ENCODE peak calls at places on chromosomes 11 and 22, in six cellular contexts. A, K, L, V, P and R are unnamed samples.

GRCh38 chr11:13924801-13925327 is 37.7 kb upstream of the SPON1 start:
- DNase-seq in K (no peak), A (no peak), P (no peak), L (no peak), V (no peak), R (no peak)

GRCh38 chr11:116856423-116856822 is 19.0 kb upstream of the APOA1 start:
- DNase-seq in K (no peak), A (no peak), V (no peak), P (no peak), L (no peak), R (no peak)

GRCh38 chr22:23128269-23129108 is 13.3 kb downstream of the RSPH14 start:
- DNase-seq in P (peak), K (peak), L (peak), A (peak), V (peak), R (peak)

GRCh38 chr11:126147268-126148111 is 64.0 kb downstream of the RPUSD4 start:
- DNase-seq in A (no peak), V (peak), K (no peak), L (peak), P (no peak), R (no peak)

GRCh38 chr11:66970808-66971442 is 4.2 kb upstream of the C11orf86 start:
- DNase-seq in P (no peak), L (peak), A (no peak), K (no peak), V (no peak), R (no peak)

GRCh38 chr11:91585035-91585801 is 639.4 kb upstream of the FAT3 start:
- DNase-seq in L (no peak), A (no peak), K (no peak), V (no peak), P (no peak), R (no peak)

GRCh38 chr22:24325105-24325757 is 54.6 kb downstream of the SPECC1L start:
- DNase-seq in K (no peak), V (peak), P (no peak), L (peak), A (no peak), R (no peak)

GRCh38 chr22:33330534-33330933 is 272.4 kb upstream of the SYN3 start:
- DNase-seq in A (no peak), K (no peak), P (no peak), V (peak), L (no peak), R (no peak)

GRCh38 chr11:61092280-61092766 is 10.0 kb upstream of the CD5 start:
- DNase-seq in K (peak), V (no peak), L (no peak), A (no peak), P (no peak), R (peak)

GRCh38 chr11:4748435-4748834 is 21.3 kb downstream of the OR51F1 start:
- DNase-seq in P (no peak), L (no peak), K (no peak), A (no peak), V (no peak), R (no peak)

GRCh38 chr11:113446112-113446511 is 29.1 kb downstream of the DRD2 start:
- DNase-seq in P (no peak), A (no peak), K (no peak), L (no peak), V (no peak), R (no peak)

GRCh38 chr11:11391796-11392195 is 38.7 kb upstream of the CSNK2A3 start:
- DNase-seq in K (no peak), A (no peak), L (peak), V (no peak), P (no peak), R (no peak)
- H3K4me3 ChIP-seq in K (no peak), A (no peak), L (no peak), V (no peak), P (no peak), R (no peak)

DNA sequence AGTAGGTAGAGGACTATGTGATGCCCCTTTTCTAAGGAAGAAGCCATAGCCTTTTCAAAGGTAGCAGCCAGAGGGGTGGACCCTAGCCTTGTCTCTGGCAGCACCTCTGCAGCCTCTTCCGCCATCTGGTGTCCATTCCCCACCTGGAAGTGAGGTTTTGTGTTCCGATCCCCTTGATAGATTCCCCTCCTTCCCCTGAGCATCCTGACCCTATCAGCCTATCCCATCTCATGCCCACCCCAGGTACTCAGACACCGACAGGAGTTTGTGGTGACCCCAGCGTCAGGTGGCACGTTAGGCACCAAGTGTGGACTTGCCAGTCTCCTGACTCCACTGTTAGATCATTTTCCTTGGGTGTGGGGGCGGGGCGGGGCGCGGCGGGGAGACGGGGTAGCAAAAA is 398 bp upstream of the FAM89B start:
- DNase-seq in K (no peak), P (peak), A (peak), V (peak), L (peak), R (no peak)
- H3K27ac ChIP-seq in K (peak), P (peak), A (peak), V (no peak), L (peak), R (peak)

GRCh38 chr22:29073618-29074275 is 912 bp downstream of the KREMEN1 start:
- DNase-seq in L (no peak), A (peak), P (peak), V (peak), K (no peak), R (no peak)
- H3K4me3 ChIP-seq in L (peak), A (peak), P (peak), V (peak), K (peak), R (peak)

GRCh38 chr11:69642913-69643632 is 2.1 kb downstream of the CCND1 start:
- DNase-seq in P (peak), K (peak), A (peak), L (peak), V (peak), R (peak)
- H3K27ac ChIP-seq in P (peak), K (no peak), A (peak), L (peak), V (no peak), R (no peak)

GRCh38 chr11:128497057-128497957 is 90.1 kb downstream of the ETS1 start:
- DNase-seq in L (peak), K (no peak), A (peak), V (no peak), P (no peak), R (no peak)
- H3K4me3 ChIP-seq in L (peak), K (peak), A (no peak), V (no peak), P (no peak), R (peak)

DNA sequence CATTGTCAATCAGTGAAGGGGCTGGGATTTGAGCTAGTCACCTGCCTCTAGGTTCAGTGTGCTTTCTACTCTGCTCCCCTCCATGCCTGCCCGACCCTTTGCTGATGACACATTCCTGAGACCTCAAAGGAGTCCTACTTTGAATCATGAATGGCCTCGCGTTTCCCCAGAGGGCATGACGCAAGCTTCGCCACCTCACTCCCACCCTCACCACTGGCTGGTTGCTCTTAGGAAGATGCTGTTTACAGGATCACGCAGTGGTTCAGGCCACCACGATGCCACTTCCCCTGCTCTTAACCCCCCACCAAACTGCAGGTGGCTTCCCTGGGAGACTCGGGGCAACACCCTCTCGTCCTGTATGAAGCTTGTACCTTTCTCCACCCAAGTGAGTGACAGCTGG is 62.9 kb upstream of the B3GAT1 start:
- DNase-seq in L (no peak), A (no peak), K (no peak), V (no peak), P (no peak), R (no peak)
- H3K27ac ChIP-seq in L (no peak), A (no peak), K (no peak), V (no peak), P (no peak), R (no peak)

DNA sequence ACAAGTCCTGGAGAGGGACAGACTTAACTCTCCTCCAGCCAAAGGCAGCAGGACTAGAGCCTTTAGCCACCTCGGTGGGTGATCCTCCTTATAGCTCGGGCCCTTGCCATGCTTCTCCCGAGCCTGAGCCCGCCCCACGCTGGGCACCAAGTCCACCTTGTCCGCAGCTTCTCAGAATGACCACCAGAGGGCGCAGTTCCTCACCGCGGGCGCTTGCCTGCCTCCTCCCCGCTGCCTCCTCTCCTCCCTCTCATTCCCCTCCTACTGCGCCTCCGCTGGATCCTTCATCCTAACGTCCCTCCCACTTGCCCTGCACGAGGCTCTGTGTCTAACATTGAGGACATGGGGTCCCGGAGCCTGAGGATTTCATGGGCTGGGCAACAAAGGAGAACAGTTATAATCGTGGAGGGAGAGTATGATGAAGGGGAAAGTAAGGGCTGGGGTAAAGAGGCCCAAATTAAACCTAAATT is 11.3 kb upstream of the MOGAT2 start:
- DNase-seq in K (peak), A (peak), V (peak), P (peak), L (peak), R (peak)
- H3K4me3 ChIP-seq in K (no peak), A (no peak), V (no peak), P (peak), L (no peak), R (no peak)

DNA sequence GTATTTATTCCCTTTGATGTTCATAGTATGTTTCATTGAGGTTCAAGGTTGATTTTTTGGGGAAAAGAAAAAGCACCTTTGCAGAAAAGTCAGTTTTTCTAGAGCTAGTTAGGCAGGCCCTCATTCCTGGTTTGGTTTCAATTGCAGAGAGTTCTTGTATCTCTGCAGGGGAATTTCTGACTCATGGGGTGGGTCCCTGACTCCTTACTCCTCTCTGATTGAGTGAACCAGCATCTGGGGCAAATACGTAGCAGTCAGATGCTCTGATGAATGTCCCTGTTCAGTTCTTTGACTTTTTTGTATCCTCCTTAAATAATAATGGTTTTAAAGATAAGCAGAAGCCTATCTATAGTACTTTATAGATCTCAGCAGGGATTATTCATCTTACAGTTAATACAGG is 7.7 kb upstream of the NCR3LG1 start:
- DNase-seq in A (no peak), P (no peak), L (peak), V (peak), K (no peak), R (no peak)
- H3K27ac ChIP-seq in A (no peak), P (no peak), L (no peak), V (no peak), K (no peak), R (no peak)

DNA sequence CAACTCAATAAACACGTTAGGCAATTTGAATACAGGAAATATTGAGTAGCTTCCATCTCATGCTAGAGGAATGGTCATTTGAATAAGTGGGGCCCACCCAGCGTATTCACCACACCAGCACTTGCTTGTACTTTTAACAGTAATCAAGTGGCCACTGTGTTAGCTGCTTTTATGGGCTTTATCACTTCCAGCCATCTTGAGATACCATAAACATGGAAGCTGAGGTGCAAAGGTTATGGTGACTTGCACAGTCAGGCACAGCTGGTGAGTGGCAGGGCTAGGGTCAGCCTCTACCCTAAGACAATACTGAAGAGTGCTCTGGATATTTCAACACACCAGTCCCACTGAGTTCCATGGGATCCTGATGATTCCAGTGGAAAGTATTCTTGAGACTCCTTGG is 6.7 kb downstream of the JOSD1 start:
- DNase-seq in P (no peak), A (no peak), L (no peak), K (no peak), V (no peak), R (no peak)
- H3K4me3 ChIP-seq in P (no peak), A (no peak), L (no peak), K (no peak), V (no peak), R (no peak)

GRCh38 chr11:73333626-73334199 is 25.6 kb downstream of the ARHGEF17 start:
- DNase-seq in K (no peak), P (no peak), A (no peak), V (no peak), L (no peak), R (no peak)
- H3K27ac ChIP-seq in K (no peak), P (peak), A (peak), V (no peak), L (peak), R (no peak)